ENCODE peak calls at places on chromosome 21, in six cellular contexts. One of them, this sample, is unnamed.
A peak's percentile ranks its signal among the peaks of the same experiment; 100 is the strongest.

GRCh38 chr21:32240708-32241433 is 38.0 kb downstream of the MIS18A start:
- DNase-seq in mammary epithelial cell: no peak
- DNase-seq in HCT116: no peak
- DNase-seq in upper lobe of right lung: no peak
- DNase-seq in AG04450: no peak
- DNase-seq in HFFc6: no peak
- DNase-seq in this sample: no peak

GRCh38 chr21:37917612-37918011 is 1.4 kb upstream of the KCNJ6 start:
- DNase-seq in AG04450: peak; percentile 10
- DNase-seq in HFFc6: peak; percentile 50
- DNase-seq in upper lobe of right lung: no peak
- DNase-seq in mammary epithelial cell: peak; percentile 49
- DNase-seq in HCT116: no peak
- DNase-seq in this sample: no peak

GRCh38 chr21:44497641-44498243 is 42.3 kb downstream of the KRTAP10-1 start:
- DNase-seq in HCT116: no peak
- DNase-seq in upper lobe of right lung: no peak
- DNase-seq in AG04450: no peak
- DNase-seq in mammary epithelial cell: no peak
- DNase-seq in HFFc6: no peak
- DNase-seq in this sample: no peak

GRCh38 chr21:34983680-34984086 is 65.4 kb downstream of the RUNX1 start:
- DNase-seq in mammary epithelial cell: peak; percentile 73
- DNase-seq in HCT116: no peak
- DNase-seq in HFFc6: peak; percentile 69
- DNase-seq in upper lobe of right lung: no peak
- DNase-seq in AG04450: no peak
- DNase-seq in this sample: no peak

GRCh38 chr21:43865471-43866181 is 603 bp downstream of the AGPAT3 start:
- DNase-seq in upper lobe of right lung: peak; percentile 83
- DNase-seq in mammary epithelial cell: peak; percentile 30
- DNase-seq in HFFc6: no peak
- DNase-seq in AG04450: no peak
- DNase-seq in HCT116: no peak
- DNase-seq in this sample: peak; percentile 35

GRCh38 chr21:35072960-35073359 is 23.9 kb upstream of the RUNX1 start:
- DNase-seq in mammary epithelial cell: no peak
- DNase-seq in HCT116: no peak
- DNase-seq in upper lobe of right lung: no peak
- DNase-seq in HFFc6: no peak
- DNase-seq in AG04450: peak; percentile 53
- DNase-seq in this sample: no peak

GRCh38 chr21:16239659-16240265 is 510.0 kb downstream of the USP25 start:
- DNase-seq in AG04450: no peak
- DNase-seq in upper lobe of right lung: no peak
- DNase-seq in HCT116: no peak
- DNase-seq in mammary epithelial cell: no peak
- DNase-seq in HFFc6: no peak
- DNase-seq in this sample: no peak

GRCh38 chr21:31173881-31174555 is 135.7 kb upstream of the KRTAP19-8 start:
- DNase-seq in mammary epithelial cell: no peak
- DNase-seq in HCT116: no peak
- DNase-seq in AG04450: no peak
- DNase-seq in upper lobe of right lung: no peak
- DNase-seq in HFFc6: no peak
- DNase-seq in this sample: no peak

GRCh38 chr21:16407403-16408279 is 677.9 kb downstream of the USP25 start:
- DNase-seq in AG04450: no peak
- DNase-seq in HFFc6: no peak
- DNase-seq in mammary epithelial cell: no peak
- DNase-seq in upper lobe of right lung: no peak
- DNase-seq in HCT116: no peak
- DNase-seq in this sample: no peak

GRCh38 chr21:41612674-41613250 is 104.8 kb upstream of the TMPRSS2 start:
- DNase-seq in HCT116: no peak
- DNase-seq in upper lobe of right lung: peak; percentile 81
- DNase-seq in AG04450: peak; percentile 74
- DNase-seq in mammary epithelial cell: peak; percentile 93
- DNase-seq in HFFc6: peak; percentile 93
- DNase-seq in this sample: peak; percentile 58

GRCh38 chr21:34779860-34780259 is 111.1 kb downstream of the CLIC6 start:
- DNase-seq in HFFc6: no peak
- DNase-seq in HCT116: no peak
- DNase-seq in AG04450: no peak
- DNase-seq in mammary epithelial cell: no peak
- DNase-seq in upper lobe of right lung: no peak
- DNase-seq in this sample: no peak

GRCh38 chr21:44300262-44300959 is 558 bp downstream of the PFKL start:
- DNase-seq in upper lobe of right lung: peak; percentile 92
- DNase-seq in AG04450: no peak
- DNase-seq in mammary epithelial cell: peak; percentile 60
- DNase-seq in HFFc6: peak; percentile 8
- DNase-seq in HCT116: no peak
- DNase-seq in this sample: no peak

GRCh38 chr21:16241021-16241420 is 511.2 kb downstream of the USP25 start:
- DNase-seq in HFFc6: no peak
- DNase-seq in mammary epithelial cell: no peak
- DNase-seq in HCT116: no peak
- DNase-seq in AG04450: no peak
- DNase-seq in upper lobe of right lung: no peak
- DNase-seq in this sample: no peak

GRCh38 chr21:44058981-44059380 is 46.9 kb downstream of the TRAPPC10 start:
- DNase-seq in AG04450: no peak
- DNase-seq in upper lobe of right lung: no peak
- DNase-seq in HCT116: no peak
- DNase-seq in mammary epithelial cell: no peak
- DNase-seq in HFFc6: no peak
- DNase-seq in this sample: no peak

GRCh38 chr21:31905444-31906400 is 32.9 kb downstream of the HUNK start:
- DNase-seq in upper lobe of right lung: no peak
- DNase-seq in mammary epithelial cell: no peak
- DNase-seq in AG04450: no peak
- DNase-seq in HCT116: no peak
- DNase-seq in HFFc6: no peak
- DNase-seq in this sample: no peak

GRCh38 chr21:33554236-33554981 is 11.6 kb downstream of the SON start:
- DNase-seq in AG04450: no peak
- DNase-seq in HCT116: no peak
- DNase-seq in mammary epithelial cell: no peak
- DNase-seq in upper lobe of right lung: no peak
- DNase-seq in HFFc6: no peak
- DNase-seq in this sample: no peak

GRCh38 chr21:33550772-33551660 is 8.2 kb downstream of the SON start:
- DNase-seq in HCT116: no peak
- DNase-seq in HFFc6: no peak
- DNase-seq in upper lobe of right lung: no peak
- DNase-seq in mammary epithelial cell: no peak
- DNase-seq in AG04450: no peak
- DNase-seq in this sample: no peak

GRCh38 chr21:33552999-33553598 is 10.3 kb downstream of the SON start:
- DNase-seq in HFFc6: no peak
- DNase-seq in HCT116: no peak
- DNase-seq in AG04450: no peak
- DNase-seq in mammary epithelial cell: no peak
- DNase-seq in upper lobe of right lung: no peak
- DNase-seq in this sample: no peak

GRCh38 chr21:33551664-33552063 is 8.8 kb downstream of the SON start:
- DNase-seq in AG04450: no peak
- DNase-seq in HFFc6: no peak
- DNase-seq in upper lobe of right lung: no peak
- DNase-seq in HCT116: no peak
- DNase-seq in mammary epithelial cell: no peak
- DNase-seq in this sample: no peak

DNA sequence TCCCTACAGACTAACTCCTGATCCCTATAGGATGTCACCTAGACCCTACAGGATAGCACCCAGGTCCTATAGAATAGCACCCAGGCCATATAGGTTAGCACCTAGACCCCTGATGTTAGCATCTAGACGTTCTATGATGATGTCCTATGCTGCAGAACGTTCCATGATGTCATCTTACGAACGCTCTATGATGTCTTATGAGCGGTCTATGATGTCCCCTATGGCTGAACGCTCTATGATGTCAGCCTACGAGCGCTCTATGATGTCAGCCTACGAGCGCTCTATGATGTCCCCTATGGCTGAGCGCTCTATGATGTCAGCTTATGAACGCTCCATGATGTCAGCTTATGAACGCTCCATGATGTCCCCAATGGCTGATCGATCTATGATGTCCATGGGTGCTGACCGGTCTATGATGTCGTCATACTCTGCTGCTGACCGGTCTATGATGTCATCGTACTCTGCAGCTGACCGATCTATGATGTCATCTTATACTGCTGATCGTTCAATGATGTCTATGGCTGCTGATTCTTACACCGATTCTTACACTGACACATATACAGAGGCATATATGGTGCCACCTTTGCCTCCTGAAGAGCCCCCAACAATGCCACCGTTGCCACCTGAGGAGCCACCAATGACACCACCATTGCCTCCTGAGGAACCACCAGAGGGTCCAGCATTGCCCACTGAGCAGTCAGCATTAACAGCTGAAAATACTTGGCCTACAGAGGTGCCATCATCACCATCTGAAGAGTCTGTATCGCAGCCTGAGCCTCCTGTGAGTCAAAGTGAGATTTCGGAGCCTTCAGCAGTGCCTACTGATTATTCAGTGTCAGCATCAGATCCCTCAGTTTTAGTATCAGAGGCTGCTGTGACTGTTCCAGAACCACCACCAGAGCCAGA is 9.5 kb downstream of the SON start:
- DNase-seq in HCT116: no peak
- DNase-seq in HFFc6: no peak
- DNase-seq in mammary epithelial cell: no peak
- DNase-seq in upper lobe of right lung: no peak
- DNase-seq in AG04450: no peak
- DNase-seq in this sample: no peak
- TF ChIP-seq CTCF in HCT116: no peak
- TF ChIP-seq CTCF in HFFc6: no peak
- TF ChIP-seq CTCF in mammary epithelial cell: no peak
- TF ChIP-seq CTCF in upper lobe of right lung: no peak
- TF ChIP-seq CTCF in AG04450: no peak
- TF ChIP-seq CTCF in this sample: no peak

GRCh38 chr21:33393348-33393747 is 9.9 kb upstream of the IFNGR2 start:
- DNase-seq in mammary epithelial cell: no peak
- DNase-seq in HCT116: no peak
- DNase-seq in upper lobe of right lung: no peak
- DNase-seq in HFFc6: no peak
- DNase-seq in AG04450: no peak
- DNase-seq in this sample: no peak
- TF ChIP-seq CTCF in mammary epithelial cell: no peak
- TF ChIP-seq CTCF in HCT116: no peak
- TF ChIP-seq CTCF in upper lobe of right lung: no peak
- TF ChIP-seq CTCF in HFFc6: no peak
- TF ChIP-seq CTCF in AG04450: no peak
- TF ChIP-seq CTCF in this sample: no peak

GRCh38 chr21:46111193-46111571 is 13.3 kb downstream of the COL6A2 start:
- DNase-seq in HCT116: no peak
- DNase-seq in AG04450: no peak
- DNase-seq in mammary epithelial cell: no peak
- DNase-seq in upper lobe of right lung: peak; percentile 57
- DNase-seq in HFFc6: no peak
- DNase-seq in this sample: peak; percentile 2

GRCh38 chr21:46108827-46109226 is 10.9 kb downstream of the COL6A2 start:
- DNase-seq in HCT116: no peak
- DNase-seq in mammary epithelial cell: no peak
- DNase-seq in HFFc6: no peak
- DNase-seq in upper lobe of right lung: no peak
- DNase-seq in AG04450: no peak
- DNase-seq in this sample: no peak

GRCh38 chr21:46109251-46110221 is 11.6 kb downstream of the COL6A2 start:
- DNase-seq in AG04450: no peak
- DNase-seq in HFFc6: no peak
- DNase-seq in upper lobe of right lung: peak; percentile 64
- DNase-seq in mammary epithelial cell: no peak
- DNase-seq in HCT116: no peak
- DNase-seq in this sample: peak; percentile 18

GRCh38 chr21:46111857-46112730 is 14.2 kb downstream of the COL6A2 start:
- DNase-seq in HFFc6: no peak
- DNase-seq in upper lobe of right lung: peak; percentile 62
- DNase-seq in AG04450: no peak
- DNase-seq in HCT116: no peak
- DNase-seq in mammary epithelial cell: no peak
- DNase-seq in this sample: peak; percentile 18

GRCh38 chr21:46110499-46111192 is 12.7 kb downstream of the COL6A2 start:
- DNase-seq in HFFc6: no peak
- DNase-seq in HCT116: no peak
- DNase-seq in AG04450: no peak
- DNase-seq in mammary epithelial cell: no peak
- DNase-seq in upper lobe of right lung: peak; percentile 79
- DNase-seq in this sample: peak; percentile 14
- TF ChIP-seq CTCF in HFFc6: no peak
- TF ChIP-seq CTCF in HCT116: no peak
- TF ChIP-seq CTCF in AG04450: no peak
- TF ChIP-seq CTCF in mammary epithelial cell: no peak
- TF ChIP-seq CTCF in upper lobe of right lung: no peak
- TF ChIP-seq CTCF in this sample: no peak

GRCh38 chr21:39454949-39455668 is 3.3 kb downstream of the SH3BGR start:
- DNase-seq in AG04450: no peak
- DNase-seq in HFFc6: no peak
- DNase-seq in HCT116: no peak
- DNase-seq in mammary epithelial cell: no peak
- DNase-seq in upper lobe of right lung: no peak
- DNase-seq in this sample: no peak

GRCh38 chr21:39453571-39454179 is 1.9 kb downstream of the SH3BGR start:
- DNase-seq in upper lobe of right lung: no peak
- DNase-seq in mammary epithelial cell: no peak
- DNase-seq in HFFc6: no peak
- DNase-seq in AG04450: no peak
- DNase-seq in HCT116: no peak
- DNase-seq in this sample: no peak

GRCh38 chr21:39452965-39453332 is 1.2 kb downstream of the SH3BGR start:
- DNase-seq in mammary epithelial cell: no peak
- DNase-seq in upper lobe of right lung: no peak
- DNase-seq in HCT116: no peak
- DNase-seq in AG04450: no peak
- DNase-seq in HFFc6: no peak
- DNase-seq in this sample: no peak

GRCh38 chr21:39452207-39452964 is 616 bp downstream of the SH3BGR start:
- DNase-seq in upper lobe of right lung: no peak
- DNase-seq in AG04450: no peak
- DNase-seq in HCT116: no peak
- DNase-seq in mammary epithelial cell: peak; percentile 14
- DNase-seq in HFFc6: peak; percentile 32
- DNase-seq in this sample: no peak

GRCh38 chr21:39456665-39457064 is 4.9 kb downstream of the SH3BGR start:
- DNase-seq in AG04450: no peak
- DNase-seq in HFFc6: no peak
- DNase-seq in HCT116: no peak
- DNase-seq in mammary epithelial cell: no peak
- DNase-seq in upper lobe of right lung: no peak
- DNase-seq in this sample: no peak
- TF ChIP-seq CTCF in AG04450: peak; percentile 32
- TF ChIP-seq CTCF in HFFc6: peak; percentile 63
- TF ChIP-seq CTCF in HCT116: peak; percentile 36
- TF ChIP-seq CTCF in mammary epithelial cell: peak; percentile 51
- TF ChIP-seq CTCF in upper lobe of right lung: no peak
- TF ChIP-seq CTCF in this sample: no peak

This sample was measured in omental fat pad.